ENCODE peak calls at places on chromosomes 6 and 20, in seven cellular contexts. X is fibroblast of mammary gland; L is Panc1; E is ovary; A is GM23248; I is naive thymus-derived CD4-positive, alpha-beta T cell; Y is AG04449. R is an unnamed sample.

GRCh38 chr6:55276745-55277627 is 50.3 kb upstream of the GFRAL start:
- DNase-seq in X (peak; percentile 74), L (peak; percentile 42), E (peak; percentile 8), A (peak; percentile 55), I (no peak), Y (peak; percentile 12), R (peak; percentile 83)

GRCh38 chr6:20202070-20202658 is 10.1 kb downstream of the MBOAT1 start:
- DNase-seq in X (peak; percentile 51), L (peak; percentile 82), E (no peak), A (peak; percentile 59), I (no peak), Y (no peak), R (peak; percentile 49)

GRCh38 chr20:3781153-3781910 is at the start of gene SPEF1:
- DNase-seq in X (peak; percentile 93), L (peak; percentile 91), E (peak; percentile 76), A (peak; percentile 96), I (no peak), Y (peak; percentile 59), R (peak; percentile 97)

GRCh38 chr20:924639-925038 is 8.5 kb upstream of the ANGPT4 start:
- DNase-seq in X (no peak), L (no peak), E (no peak), A (no peak), I (no peak), Y (no peak), R (no peak)

GRCh38 chr20:44056010-44056698 is 130.8 kb downstream of the JPH2 start:
- DNase-seq in X (no peak), L (no peak), E (no peak), A (no peak), I (peak; percentile 41), Y (no peak), R (no peak)

GRCh38 chr6:99613705-99614429 is 7.2 kb downstream of the PRDM13 start:
- DNase-seq in X (no peak), L (no peak), E (no peak), A (peak; percentile 37), I (no peak), Y (no peak), R (no peak)

GRCh38 chr20:24629668-24630067 is 160.2 kb downstream of the SYNDIG1 start:
- DNase-seq in X (no peak), L (no peak), E (no peak), A (no peak), I (no peak), Y (no peak), R (peak; percentile 27)

GRCh38 chr6:32432050-32432450 is 7.6 kb upstream of the HLA-DRA start:
- DNase-seq in X (peak; percentile 53), L (no peak), E (no peak), A (peak; percentile 52), I (no peak), Y (no peak), R (peak; percentile 67)

GRCh38 chr6:84618046-84618752 is 146.2 kb downstream of the TBX18 start:
- DNase-seq in X (peak; percentile 95), L (no peak), E (no peak), A (peak; percentile 92), I (no peak), Y (peak; percentile 66), R (peak; percentile 88)

GRCh38 chr6:128517124-128517523 is 3.3 kb downstream of the PTPRK start:
- DNase-seq in X (no peak), L (no peak), E (no peak), A (no peak), I (no peak), Y (no peak), R (no peak)

GRCh38 chr20:6976535-6976934 is 209.0 kb downstream of the BMP2 start:
- DNase-seq in X (peak; percentile 26), L (no peak), E (no peak), A (no peak), I (no peak), Y (no peak), R (no peak)

GRCh38 chr6:19303381-19303780 is 533.8 kb upstream of the ID4 start:
- DNase-seq in X (peak; percentile 4), L (no peak), E (no peak), A (peak; percentile 16), I (no peak), Y (no peak), R (no peak)

GRCh38 chr6:108650325-108650724 is 89.6 kb downstream of the FOXO3 start:
- DNase-seq in X (no peak), L (no peak), E (no peak), A (no peak), I (no peak), Y (no peak), R (no peak)

GRCh38 chr6:76701610-76702009 is 629.1 kb upstream of the IMPG1 start:
- DNase-seq in X (no peak), L (no peak), E (no peak), A (peak; percentile 7), I (no peak), Y (no peak), R (peak; percentile 22)

GRCh38 chr6:66965227-66965626 is 1258.2 kb upstream of the EYS start:
- DNase-seq in X (no peak), L (no peak), E (no peak), A (no peak), I (no peak), Y (no peak), R (no peak)

GRCh38 chr20:31845300-31845863 is at the start of gene FOXS1:
- DNase-seq in X (no peak), L (no peak), E (peak; percentile 42), A (no peak), I (no peak), Y (no peak), R (no peak)

DNA sequence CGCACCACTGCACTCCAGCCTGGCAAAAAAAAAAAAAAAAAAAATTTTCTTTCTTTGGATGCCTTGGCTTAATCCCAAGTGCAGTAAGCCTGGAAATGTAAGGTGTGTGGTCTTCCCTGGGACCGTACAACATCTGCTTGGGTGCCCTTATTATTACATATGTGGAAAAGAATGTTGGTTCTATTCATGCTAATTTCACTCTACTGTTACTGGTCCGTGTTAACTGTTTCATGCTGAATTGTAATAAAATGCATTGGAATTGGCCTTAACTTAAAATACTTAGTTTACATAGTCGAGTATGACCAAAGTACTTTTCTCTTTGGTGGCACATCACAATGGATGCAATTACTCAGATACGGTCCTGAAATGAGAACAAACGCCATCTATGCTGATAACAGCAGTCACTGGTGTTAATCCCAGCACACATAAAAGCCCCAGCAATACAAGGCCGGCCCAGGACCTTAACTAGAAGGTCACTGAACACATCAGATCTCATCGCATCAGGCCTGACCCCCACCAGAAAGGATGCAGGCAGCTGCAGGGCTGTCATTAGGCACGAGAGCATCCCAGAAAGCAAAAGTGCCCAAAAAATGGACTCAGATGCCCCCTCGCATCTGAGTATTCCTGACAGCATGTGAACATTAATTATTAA is 1.2 kb downstream of the SERPINB6 start:
- DNase-seq in X (no peak), L (no peak), E (no peak), A (peak; percentile 57), I (no peak), Y (no peak), R (no peak)
- H3K4me3 ChIP-seq in X (peak overlapping the region; percentile 43), L (peak overlapping the region; percentile 58), E (peak overlapping the region; percentile 78), A (peak overlapping the region; percentile 74), I (peak overlapping the region; percentile 66), Y (peak overlapping the region; percentile 65), R (peak overlapping the region; percentile 86)

GRCh38 chr6:105178636-105179035 is 1.2 kb downstream of the POPDC3 start:
- DNase-seq in X (no peak), L (no peak), E (no peak), A (no peak), I (no peak), Y (no peak), R (peak; percentile 18)

GRCh38 chr6:105181981-105182515 is 2.2 kb upstream of the POPDC3 start:
- DNase-seq in X (no peak), L (no peak), E (no peak), A (no peak), I (no peak), Y (no peak), R (no peak)

GRCh38 chr6:105178110-105178509 is 1.7 kb downstream of the POPDC3 start:
- DNase-seq in X (peak; percentile 96), L (no peak), E (no peak), A (peak; percentile 95), I (no peak), Y (peak; percentile 89), R (peak; percentile 73)

GRCh38 chr6:105177521-105177920 is 2.3 kb downstream of the POPDC3 start:
- DNase-seq in X (no peak), L (no peak), E (no peak), A (no peak), I (no peak), Y (no peak), R (no peak)

DNA sequence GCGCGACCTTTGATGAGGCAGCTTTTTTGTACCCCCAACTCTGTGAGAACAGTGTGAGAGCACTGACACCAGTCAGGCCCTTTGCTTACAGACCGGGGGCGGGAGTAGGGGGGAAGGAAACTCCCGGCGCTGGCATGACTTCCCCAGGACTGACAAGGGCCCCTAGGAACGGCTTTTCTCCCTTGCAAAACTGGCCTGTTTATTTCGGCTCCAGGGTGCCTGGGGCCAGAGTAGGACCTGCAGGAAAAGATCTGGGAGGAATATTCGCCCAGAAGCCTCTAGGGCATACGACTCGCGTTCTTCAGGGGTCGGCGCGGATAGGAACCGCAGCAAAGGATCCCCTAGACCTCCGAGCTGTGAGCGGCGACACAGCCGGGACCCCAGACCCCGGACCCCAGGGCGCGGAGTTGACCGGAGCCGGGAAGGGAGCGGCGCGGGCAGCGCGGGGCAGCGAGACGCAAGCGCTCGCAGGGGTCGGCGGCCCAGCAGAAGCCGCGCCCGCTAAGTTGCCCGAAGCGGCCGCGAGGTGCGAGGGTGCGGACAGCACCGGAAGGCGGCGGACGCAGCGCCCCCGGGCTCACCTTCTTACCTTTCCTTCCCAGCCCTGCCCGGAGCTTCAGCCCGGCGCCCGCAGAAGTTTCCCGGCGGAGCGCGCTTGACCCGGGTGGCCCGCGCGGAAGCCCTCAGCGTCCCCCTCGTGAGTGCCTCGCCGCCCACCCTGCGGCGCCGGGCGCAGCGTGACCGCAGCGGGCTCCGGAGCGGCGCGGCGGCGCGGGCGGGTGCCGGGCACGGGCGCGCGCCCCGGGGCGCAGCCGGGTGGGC is at the start of gene POPDC3:
- DNase-seq in X (peak; percentile 52), L (no peak), E (peak; percentile 11), A (peak; percentile 69), I (no peak), Y (no peak), R (peak; percentile 67)
- H3K4me3 ChIP-seq in X (peak within 1 kb of the TSS; percentile 72), L (peak within 1 kb of the TSS; percentile 67), E (peak within 1 kb of the TSS; percentile 29), A (peak within 1 kb of the TSS; percentile 68), I (no peak within 1 kb of the TSS), Y (peak within 1 kb of the TSS; percentile 72), R (peak within 1 kb of the TSS; percentile 87)

DNA sequence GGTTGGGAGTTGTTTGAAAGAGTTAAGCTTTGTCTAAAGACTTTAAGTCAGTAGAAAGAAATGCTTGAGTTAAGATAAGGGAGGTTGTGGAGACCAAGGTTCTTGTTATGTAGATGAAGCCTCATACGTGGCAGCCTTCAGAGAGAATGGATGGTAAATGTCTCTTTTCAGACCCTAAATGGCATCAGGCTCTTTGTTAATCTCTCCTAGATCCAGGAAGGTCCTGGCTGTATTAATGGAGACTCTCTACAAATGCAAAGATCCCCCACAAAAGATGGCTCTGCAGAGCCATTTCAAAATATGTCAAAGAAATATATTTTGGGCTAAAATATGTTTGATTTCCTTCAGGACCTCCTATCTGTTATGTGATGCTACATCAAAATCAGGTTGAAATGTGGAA is 161.6 kb downstream of the ADAT2 start:
- DNase-seq in X (no peak), L (no peak), E (no peak), A (no peak), I (no peak), Y (no peak), R (no peak)
- H3K4me3 ChIP-seq in X (no peak overlapping the region), L (no peak overlapping the region), E (no peak overlapping the region), A (no peak overlapping the region), I (no peak overlapping the region), Y (no peak overlapping the region), R (no peak overlapping the region)

DNA sequence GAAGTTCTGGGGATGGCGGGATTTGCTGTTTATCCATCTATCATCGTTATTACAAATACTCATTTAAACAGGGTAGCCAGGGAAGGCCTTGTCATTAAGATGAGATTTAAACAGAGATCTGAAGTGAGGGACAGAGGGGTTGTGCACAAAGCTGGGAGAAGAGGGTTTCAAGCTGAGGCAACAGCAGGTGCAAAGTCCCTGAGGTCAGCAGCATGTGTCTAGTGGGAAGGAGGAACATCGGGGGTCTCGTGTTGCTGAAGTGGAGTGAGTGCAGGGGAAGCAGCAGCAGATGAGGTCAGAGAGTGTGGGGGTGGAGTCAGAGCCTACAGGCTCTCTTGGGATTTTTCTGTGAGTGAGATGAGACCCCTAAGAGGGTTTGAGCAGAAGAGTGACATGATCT is 52.0 kb downstream of the CDH22 start:
- DNase-seq in X (no peak), L (no peak), E (no peak), A (no peak), I (no peak), Y (no peak), R (no peak)
- H3K4me3 ChIP-seq in X (no peak overlapping the region), L (no peak overlapping the region), E (no peak overlapping the region), A (no peak overlapping the region), I (no peak overlapping the region), Y (no peak overlapping the region), R (no peak overlapping the region)

R was measured in adipocyte.